ENCODE peak calls at places on chromosomes 7 and 10, in eight cellular contexts. I, S, H, E, X, R, O and F are unnamed samples.

GRCh38 chr10:5549462-5550249 is 24.9 kb downstream of the CALML3 start:
- DNase-seq in R (no peak), O (no peak), H (peak), S (no peak), I (no peak), X (no peak), E (no peak), F (no peak)

GRCh38 chr10:133161486-133162051 is 1.6 kb downstream of the KNDC1 start:
- DNase-seq in H (no peak), S (no peak), X (peak), R (no peak), I (no peak), E (no peak), O (no peak), F (no peak)

GRCh38 chr7:110386914-110387313 is 704.0 kb upstream of the LRRN3 start:
- DNase-seq in S (no peak), I (peak), E (no peak), H (no peak), R (no peak), X (no peak), O (no peak), F (no peak)

GRCh38 chr7:45163692-45164052 is 6.1 kb downstream of the RAMP3 start:
- DNase-seq in E (no peak), I (no peak), H (peak), X (no peak), O (no peak), R (no peak), S (no peak), F (no peak)

GRCh38 chr10:69974551-69975155 is 78.0 kb upstream of the MACROH2A2 start:
- DNase-seq in H (no peak), I (peak), X (no peak), E (no peak), R (no peak), O (no peak), S (no peak), F (no peak)

GRCh38 chr7:36279251-36279925 is 110.3 kb upstream of the ANLN start:
- DNase-seq in S (peak), E (no peak), H (peak), X (no peak), O (no peak), R (no peak), I (no peak), F (no peak)

GRCh38 chr10:17147884-17148494 is 18.4 kb upstream of the CUBN start:
- DNase-seq in E (no peak), I (no peak), R (no peak), H (no peak), S (no peak), O (no peak), X (no peak), F (no peak)

GRCh38 chr10:43930243-43930642 is 281.6 kb upstream of the ZNF32 start:
- DNase-seq in S (no peak), H (no peak), X (no peak), E (no peak), R (no peak), O (no peak), I (no peak), F (no peak)

GRCh38 chr10:24811906-24812305 is 88.2 kb upstream of the ARHGAP21 start:
- DNase-seq in E (no peak), H (no peak), X (peak), R (no peak), S (no peak), I (no peak), O (no peak), F (peak)

GRCh38 chr10:78267598-78267997 is 233.9 kb downstream of the RPS24 start:
- DNase-seq in S (no peak), O (no peak), E (no peak), I (peak), R (no peak), H (no peak), X (no peak), F (no peak)

GRCh38 chr7:2968176-2968575 is 75.5 kb downstream of the CARD11 start:
- DNase-seq in H (peak), I (no peak), X (no peak), R (no peak), O (no peak), E (no peak), S (no peak), F (peak)

GRCh38 chr10:34444223-34445183 is 370.6 kb downstream of the PARD3 start:
- DNase-seq in O (no peak), R (no peak), S (no peak), I (peak), X (no peak), E (no peak), H (no peak), F (no peak)

GRCh38 chr7:1752771-1753562 is 82.9 kb downstream of the ELFN1 start:
- DNase-seq in S (no peak), R (no peak), E (no peak), H (no peak), O (no peak), X (no peak), I (no peak), F (no peak)

GRCh38 chr7:49773939-49774458 is 561 bp downstream of the VWC2 start:
- DNase-seq in E (no peak), O (no peak), H (no peak), I (no peak), X (peak), S (peak), R (no peak), F (no peak)

GRCh38 chr7:128880791-128881457 is 18.3 kb downstream of the ATP6V1F start:
- DNase-seq in X (no peak), R (no peak), H (no peak), O (no peak), E (no peak), I (no peak), S (no peak), F (no peak)

GRCh38 chr7:135493362-135493761 is 16.5 kb downstream of the CNOT4 start:
- DNase-seq in H (no peak), S (no peak), X (no peak), R (no peak), E (no peak), O (no peak), I (no peak), F (no peak)

GRCh38 chr10:123158682-123159081 is 4.5 kb downstream of the BUB3 start:
- DNase-seq in H (no peak), E (no peak), O (no peak), I (no peak), R (no peak), S (no peak), X (no peak), F (no peak)

GRCh38 chr10:63724922-63725321 is 203.7 kb downstream of the REEP3 start:
- DNase-seq in E (no peak), R (no peak), O (no peak), I (no peak), H (no peak), S (no peak), X (no peak), F (no peak)

GRCh38 chr10:80520661-80521488 is 16.8 kb upstream of the SH2D4B start:
- DNase-seq in X (no peak), H (no peak), I (no peak), O (no peak), E (no peak), R (no peak), S (no peak), F (no peak)

GRCh38 chr7:134854816-134855215 is 75.4 kb downstream of the CALD1 start:
- DNase-seq in X (no peak), E (no peak), S (no peak), R (no peak), I (peak), H (no peak), O (no peak), F (no peak)

GRCh38 chr7:51152801-51153200 is 163.8 kb downstream of the COBL start:
- DNase-seq in X (no peak), I (no peak), R (no peak), O (no peak), E (no peak), S (no peak), H (no peak), F (no peak)

GRCh38 chr10:90352288-90352687 is 505.6 kb downstream of the HTR7 start:
- DNase-seq in S (peak), I (no peak), H (no peak), R (no peak), E (no peak), O (no peak), X (peak), F (no peak)

GRCh38 chr10:63157845-63158624 is 24.9 kb downstream of the NRBF2 start:
- DNase-seq in I (peak), H (no peak), O (peak), E (no peak), S (peak), R (peak), X (peak), F (no peak)

GRCh38 chr7:17930546-17930945 is 9.7 kb downstream of the SNX13 start:
- DNase-seq in E (no peak), H (no peak), R (no peak), S (no peak), X (no peak), O (no peak), I (no peak), F (no peak)

GRCh38 chr10:117360994-117361667 is 14.1 kb downstream of the PDZD8 start:
- DNase-seq in R (no peak), E (no peak), H (no peak), X (no peak), S (no peak), O (no peak), I (peak), F (no peak)
- H3K27ac ChIP-seq in R (no peak), E (no peak), H (no peak), X (no peak), S (no peak), O (no peak), I (no peak), F (no peak)

DNA sequence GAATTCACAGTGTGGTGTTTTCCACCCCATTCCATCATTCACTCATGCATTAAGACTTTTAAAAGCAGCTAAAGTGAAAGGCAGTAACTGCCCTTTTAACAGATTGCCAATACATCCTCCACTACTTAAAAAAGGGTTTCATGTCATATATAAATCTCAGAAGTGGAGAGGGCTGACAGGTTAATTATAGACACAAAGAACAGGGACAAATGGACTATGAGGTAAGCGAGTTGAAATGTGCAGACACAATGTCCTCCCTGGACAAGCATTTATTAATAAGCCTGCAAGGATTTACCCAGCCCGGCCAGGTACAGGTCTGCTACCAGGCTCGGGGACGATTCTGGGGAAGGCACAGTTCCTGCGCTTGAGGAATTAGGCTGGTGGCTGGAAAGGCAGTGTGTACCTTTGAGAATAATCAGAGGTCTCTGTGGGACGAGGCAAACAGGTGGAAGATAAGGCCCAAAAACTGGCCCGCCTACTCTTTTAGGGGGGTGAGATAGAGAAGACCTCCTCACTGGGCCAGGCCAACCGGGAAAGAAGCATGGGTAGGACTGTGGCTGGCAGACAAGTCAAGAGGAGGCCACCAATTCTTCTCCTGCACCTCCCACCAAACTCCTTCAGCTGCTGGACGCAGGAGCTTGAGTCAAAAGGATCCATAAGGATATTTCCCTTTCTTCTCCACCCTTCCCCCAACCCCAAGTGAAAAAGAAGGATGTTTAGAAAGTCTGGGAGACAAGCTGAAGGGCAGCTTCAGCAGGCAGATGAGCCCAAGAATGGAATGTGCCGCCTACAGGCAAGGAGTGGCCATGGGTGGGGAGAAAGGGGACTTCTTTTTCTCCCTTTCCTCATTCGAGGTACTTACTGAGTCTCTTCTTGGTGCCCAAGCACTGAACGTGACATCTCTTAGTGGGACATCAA is 1.5 kb downstream of the PDLIM1 start:
- DNase-seq in I (peak), S (no peak), O (no peak), E (no peak), H (no peak), X (peak), R (no peak), F (no peak)
- H3K4me3 ChIP-seq in I (peak), S (peak), O (no peak), E (peak), H (peak), X (peak), R (no peak), F (peak)

DNA sequence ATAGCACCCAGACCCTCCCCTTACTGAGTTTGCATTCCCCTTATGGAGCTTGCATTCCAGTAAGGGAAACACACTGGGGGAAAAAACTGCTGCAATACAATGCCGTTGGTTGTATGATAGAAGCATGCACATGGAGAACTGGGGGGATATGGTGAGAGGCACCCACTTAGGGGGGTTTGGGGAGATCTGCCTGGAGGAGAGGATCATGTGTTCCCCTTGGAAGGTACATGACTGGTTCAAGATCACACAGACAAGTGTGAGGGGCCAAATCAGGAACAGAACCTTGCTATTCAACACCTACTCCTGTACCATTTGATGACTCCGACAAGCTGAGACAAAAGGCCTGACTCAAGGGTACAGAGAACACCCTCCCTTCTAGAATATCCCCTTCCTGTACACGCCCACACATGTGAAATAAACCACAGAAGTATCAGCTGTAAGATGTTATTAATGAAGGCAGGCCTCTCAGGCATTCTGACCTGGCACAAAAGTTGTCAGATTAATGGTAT is 122.1 kb downstream of the NPY start:
- DNase-seq in R (no peak), O (no peak), I (no peak), X (no peak), H (no peak), E (no peak), S (no peak), F (no peak)
- H3K27ac ChIP-seq in R (no peak), O (no peak), I (no peak), X (no peak), H (no peak), E (no peak), S (no peak), F (no peak)

GRCh38 chr10:27527597-27528295 is 23.6 kb downstream of the RAB18 start:
- DNase-seq in X (no peak), R (no peak), I (peak), O (no peak), H (no peak), S (no peak), E (no peak), F (no peak)
- H3K4me3 ChIP-seq in X (no peak), R (no peak), I (no peak), O (no peak), H (no peak), S (no peak), E (no peak), F (no peak)

DNA sequence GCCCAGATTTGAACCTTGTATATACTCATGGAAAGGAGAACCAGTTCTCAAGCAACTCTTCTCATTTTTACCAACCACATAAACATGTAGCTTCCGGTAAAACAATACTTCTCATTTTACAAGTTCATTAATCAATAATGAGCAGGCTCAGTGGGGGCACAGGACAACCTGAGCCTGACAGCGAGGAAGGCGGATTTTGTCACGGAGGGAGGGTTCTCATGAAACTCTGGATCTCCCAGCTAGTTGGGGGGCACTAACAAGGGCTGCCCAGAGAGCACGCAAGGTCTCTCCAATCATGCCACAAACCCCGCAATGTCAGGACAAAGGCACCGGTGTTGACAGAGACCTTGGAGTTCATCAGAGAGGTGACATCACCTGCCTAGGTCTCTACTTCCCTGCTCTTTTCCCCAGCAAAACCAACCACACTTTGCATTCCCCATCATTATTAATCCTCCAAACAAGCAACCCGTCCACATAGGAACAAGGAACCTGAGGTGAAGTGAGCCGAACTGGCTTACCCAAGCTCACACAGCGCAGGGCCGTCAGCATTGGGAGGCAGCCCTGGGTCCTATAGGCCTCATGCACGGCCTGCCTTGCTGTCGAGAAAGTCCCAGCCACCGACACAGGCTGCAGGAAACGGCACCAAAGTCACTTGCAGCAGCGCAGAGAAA is 192.1 kb upstream of the KLF14 start:
- DNase-seq in S (no peak), H (no peak), R (peak), O (no peak), I (no peak), X (no peak), E (no peak), F (no peak)
- H3K27ac ChIP-seq in S (no peak), H (no peak), R (no peak), O (no peak), I (peak), X (no peak), E (peak), F (no peak)

DNA sequence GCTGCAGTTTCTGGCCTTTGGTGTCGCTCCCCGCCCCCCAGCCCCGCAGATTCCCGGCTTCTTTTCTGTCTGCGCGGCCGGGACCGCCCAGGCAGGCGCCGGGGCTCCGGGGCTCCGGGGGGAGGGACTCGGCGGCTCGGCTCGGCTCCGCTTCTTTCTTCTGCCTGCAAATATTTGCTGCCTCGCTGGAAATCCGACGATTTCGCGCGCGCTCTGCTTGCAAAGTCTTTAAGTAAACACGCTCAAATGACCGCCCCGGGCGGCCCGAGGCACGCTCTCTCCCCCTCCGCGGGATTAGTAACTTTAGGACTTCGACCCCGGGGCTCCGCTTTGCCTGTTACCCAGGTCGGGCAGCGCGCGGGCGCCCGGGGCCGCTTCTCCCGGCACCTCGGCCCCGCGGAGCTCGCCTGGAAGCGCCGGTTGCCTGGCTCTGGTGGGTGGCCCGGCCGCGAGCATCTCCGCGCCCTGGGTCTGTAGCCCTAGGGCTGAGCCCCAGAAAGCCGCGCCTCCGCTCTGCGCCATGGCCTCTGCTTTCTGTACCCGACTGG is 3.9 kb upstream of the GATA3 start:
- DNase-seq in E (no peak), H (no peak), S (no peak), R (no peak), I (peak), X (peak), O (peak), F (no peak)
- H3K4me3 ChIP-seq in E (peak), H (peak), S (peak), R (peak), I (peak), X (peak), O (peak), F (peak)